ENCODE peak calls at places on chromosomes 3 and 15, in four cellular contexts. Z, X, R and N are unnamed samples.

GRCh38 chr3:108042300-108042699 is 48.5 kb downstream of the CD47 start:
- DNase-seq in Z (no peak), X (no peak), R (no peak), N (no peak)

GRCh38 chr15:90286678-90287077 is 21.2 kb downstream of the NGRN start:
- DNase-seq in Z (peak), X (no peak), R (no peak), N (no peak)

GRCh38 chr3:180278583-180279188 is 241.9 kb upstream of the PEX5L start:
- DNase-seq in Z (no peak), X (no peak), R (no peak), N (no peak)

GRCh38 chr15:34815836-34816235 is 20.5 kb upstream of the ACTC1 start:
- DNase-seq in Z (no peak), X (no peak), R (no peak), N (no peak)

GRCh38 chr3:22671848-22672247 is 531.3 kb upstream of the UBE2E2 start:
- DNase-seq in Z (no peak), X (no peak), R (no peak), N (no peak)

GRCh38 chr15:77180757-77181156 is 109.8 kb upstream of the TSPAN3 start:
- DNase-seq in Z (peak), X (no peak), R (no peak), N (no peak)

GRCh38 chr3:71930056-71930991 is 145.4 kb upstream of the PROK2 start:
- DNase-seq in Z (peak), X (no peak), R (no peak), N (peak)

GRCh38 chr15:38690737-38691332 is 126.2 kb upstream of the RASGRP1 start:
- DNase-seq in Z (peak), X (peak), R (peak), N (peak)

GRCh38 chr3:152860736-152861135 is 25.8 kb downstream of the P2RY1 start:
- DNase-seq in Z (no peak), X (no peak), R (no peak), N (no peak)

DNA sequence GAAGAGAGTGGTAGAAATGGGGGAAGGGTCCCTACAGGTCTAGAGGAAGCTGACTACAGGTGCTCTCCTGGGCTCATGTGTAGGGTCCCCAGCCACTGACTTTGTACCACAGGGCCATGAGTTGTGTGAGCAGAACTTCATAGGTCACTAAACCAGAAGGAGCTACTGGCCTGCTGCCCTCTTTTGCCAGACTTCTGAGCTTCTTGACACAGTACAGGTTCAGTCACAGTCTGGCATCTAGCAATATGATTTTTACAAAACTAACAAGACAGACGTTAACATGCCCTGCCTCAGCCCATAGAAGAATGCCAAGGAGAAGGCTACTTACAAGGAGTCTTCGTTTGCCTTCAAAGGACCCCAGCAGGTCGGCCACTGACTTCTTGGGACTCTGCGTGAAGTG is 3.2 kb downstream of the CCDC80 start:
- DNase-seq in Z (no peak), X (no peak), R (no peak), N (no peak)
- H3K4me3 ChIP-seq in Z (no peak), X (peak), R (no peak), N (no peak)

DNA sequence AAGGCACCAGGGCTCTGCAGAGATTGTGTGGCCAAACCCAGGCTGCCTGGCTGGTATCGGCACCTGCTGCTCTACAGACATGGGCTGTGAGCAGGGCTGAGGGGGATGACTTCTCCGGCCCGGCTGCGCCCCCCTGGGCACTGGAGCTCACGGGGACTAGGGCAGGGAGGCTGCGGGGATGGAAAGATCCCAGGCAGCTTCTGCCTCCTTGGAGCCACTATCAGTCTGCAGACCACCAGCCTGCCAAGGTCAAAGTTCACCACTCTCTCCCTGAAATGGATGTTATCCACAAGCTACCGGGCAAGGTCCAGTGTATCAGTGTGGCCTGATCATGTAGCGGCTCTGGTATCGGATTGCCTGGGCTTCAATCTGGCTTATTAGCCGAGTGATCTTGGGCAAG is 22.0 kb upstream of the PIGZ start:
- DNase-seq in Z (no peak), X (peak), R (peak), N (no peak)
- H3K4me3 ChIP-seq in Z (no peak), X (no peak), R (no peak), N (no peak)

DNA sequence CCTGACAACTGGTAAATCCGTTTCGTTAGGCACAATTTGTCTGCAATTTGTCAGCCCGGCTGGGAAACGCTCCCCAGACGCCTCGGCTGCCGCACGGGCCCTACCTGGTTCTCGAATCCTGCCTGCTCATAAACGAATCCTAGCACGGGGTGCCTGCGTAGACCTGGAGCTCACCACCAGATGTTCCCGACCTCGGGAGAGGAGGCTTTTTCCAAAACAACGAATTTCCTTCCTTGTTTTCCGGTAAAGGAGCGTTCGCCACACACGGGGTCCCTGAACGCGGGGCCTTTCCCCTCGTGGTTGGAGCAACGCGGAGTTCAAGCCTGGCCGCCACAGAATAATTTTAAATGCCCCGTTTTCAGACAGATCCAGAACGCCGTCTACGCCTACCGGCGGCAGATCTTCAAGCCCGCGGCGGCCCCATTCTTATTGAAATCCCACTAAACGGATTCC is 1.1 kb downstream of the GATA2 start:
- DNase-seq in Z (peak), X (peak), R (no peak), N (no peak)
- H3K4me3 ChIP-seq in Z (no peak), X (peak), R (no peak), N (no peak)

GRCh38 chr3:41768363-41768762 is 193.5 kb downstream of the ULK4 start:
- DNase-seq in Z (peak), X (no peak), R (no peak), N (no peak)
- H3K4me3 ChIP-seq in Z (no peak), X (no peak), R (no peak), N (no peak)